ENCODE peak calls at places on chromosomes 16 and 17, in four cellular contexts. S, H, X and O are unnamed samples.
A peak's percentile ranks its signal among the peaks of the same experiment; 100 is the strongest.

GRCh38 chr17:46143827-46144236 is 49.4 kb downstream of the KANSL1 start:
- DNase-seq in S (no peak), H (no peak), X (no peak), O (no peak)

GRCh38 chr17:59826741-59827453 is 65.8 kb downstream of the TUBD1 start:
- DNase-seq in S (no peak), H (no peak), X (no peak), O (no peak)

GRCh38 chr16:3148256-3149192 is 13.7 kb downstream of the ZNF213 start:
- DNase-seq in X (no peak), S (no peak), H (no peak), O (no peak)

GRCh38 chr17:41058741-41059140 is 1.2 kb downstream of the KRTAP2-3 start:
- DNase-seq in H (no peak), X (no peak), S (peak; percentile 48), O (no peak)

GRCh38 chr17:82097187-82097918 is 683 bp downstream of the FASN start:
- DNase-seq in H (peak; percentile 71), X (no peak), S (no peak), O (no peak)

GRCh38 chr17:56699186-56699895 is 105.8 kb downstream of the NOG start:
- DNase-seq in H (no peak), S (no peak), X (no peak), O (peak; percentile 51)

GRCh38 chr16:88570691-88571092 is 489 bp downstream of the ZC3H18 start:
- DNase-seq in S (no peak), X (no peak), H (peak; percentile 66), O (no peak)

GRCh38 chr17:49315974-49316570 is 46.0 kb downstream of the ZNF652 start:
- DNase-seq in H (no peak), X (no peak), S (no peak), O (no peak)

GRCh38 chr16:4273858-4274291 is 1.1 kb upstream of the TFAP4 start:
- DNase-seq in H (no peak), S (peak; percentile 32), X (no peak), O (peak; percentile 86)

GRCh38 chr17:28346746-28347246 is 10.5 kb downstream of the POLDIP2 start:
- DNase-seq in H (peak; percentile 57), S (peak; percentile 69), X (no peak), O (no peak)

GRCh38 chr16:76190480-76190879 is 86.7 kb upstream of the CNTNAP4 start:
- DNase-seq in X (no peak), H (no peak), S (no peak), O (no peak)

GRCh38 chr17:41308251-41308917 is 725 bp downstream of the KRTAP16-1 start:
- DNase-seq in S (no peak), X (peak; percentile 40), H (no peak), O (no peak)

GRCh38 chr17:43636446-43636845 is 25.3 kb downstream of the MEOX1 start:
- DNase-seq in X (no peak), S (no peak), H (no peak), O (no peak)

GRCh38 chr17:13541032-13541480 is 60.7 kb downstream of the HS3ST3A1 start:
- DNase-seq in X (no peak), H (peak; percentile 49), S (no peak), O (no peak)

GRCh38 chr17:71327376-71328059 is 793.3 kb upstream of the SOX9 start:
- DNase-seq in X (no peak), S (no peak), H (no peak), O (no peak)
- TF ChIP-seq ETV6 in X (no peak), S (no peak), H (no peak), O (no peak)

GRCh38 chr17:78479369-78479768 is 97.8 kb downstream of the DNAH17 start:
- DNase-seq in X (no peak), H (no peak), S (no peak), O (no peak)
- TF ChIP-seq ETV6 in X (no peak), H (no peak), S (no peak), O (no peak)

DNA sequence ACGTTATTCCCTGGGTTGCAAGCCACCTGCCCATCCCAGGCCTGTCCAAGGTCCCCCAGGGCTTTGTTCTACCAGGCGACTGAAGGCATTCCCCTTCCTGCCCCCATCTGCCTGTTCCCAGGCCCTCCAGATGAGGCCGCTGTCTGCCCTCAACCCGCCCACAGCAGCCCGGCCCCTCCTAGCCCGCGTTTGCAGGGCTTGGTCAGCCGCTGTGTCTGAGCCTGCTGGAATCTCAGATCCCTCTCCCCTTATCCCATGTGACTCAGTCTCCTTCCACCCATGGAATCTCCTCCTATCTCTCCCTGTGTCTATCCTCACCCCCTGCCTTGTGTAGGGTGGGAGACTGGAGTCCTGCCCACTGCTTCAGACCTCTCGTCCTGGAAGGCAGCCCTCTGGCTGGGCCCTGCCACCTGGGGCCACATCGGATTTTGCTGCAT is 186.0 kb upstream of the TNRC6C start:
- DNase-seq in X (no peak), H (peak; percentile 76), S (peak; percentile 56), O (peak; percentile 88)
- TF ChIP-seq ETV6 in X (no peak), H (no peak), S (no peak), O (no peak)

DNA sequence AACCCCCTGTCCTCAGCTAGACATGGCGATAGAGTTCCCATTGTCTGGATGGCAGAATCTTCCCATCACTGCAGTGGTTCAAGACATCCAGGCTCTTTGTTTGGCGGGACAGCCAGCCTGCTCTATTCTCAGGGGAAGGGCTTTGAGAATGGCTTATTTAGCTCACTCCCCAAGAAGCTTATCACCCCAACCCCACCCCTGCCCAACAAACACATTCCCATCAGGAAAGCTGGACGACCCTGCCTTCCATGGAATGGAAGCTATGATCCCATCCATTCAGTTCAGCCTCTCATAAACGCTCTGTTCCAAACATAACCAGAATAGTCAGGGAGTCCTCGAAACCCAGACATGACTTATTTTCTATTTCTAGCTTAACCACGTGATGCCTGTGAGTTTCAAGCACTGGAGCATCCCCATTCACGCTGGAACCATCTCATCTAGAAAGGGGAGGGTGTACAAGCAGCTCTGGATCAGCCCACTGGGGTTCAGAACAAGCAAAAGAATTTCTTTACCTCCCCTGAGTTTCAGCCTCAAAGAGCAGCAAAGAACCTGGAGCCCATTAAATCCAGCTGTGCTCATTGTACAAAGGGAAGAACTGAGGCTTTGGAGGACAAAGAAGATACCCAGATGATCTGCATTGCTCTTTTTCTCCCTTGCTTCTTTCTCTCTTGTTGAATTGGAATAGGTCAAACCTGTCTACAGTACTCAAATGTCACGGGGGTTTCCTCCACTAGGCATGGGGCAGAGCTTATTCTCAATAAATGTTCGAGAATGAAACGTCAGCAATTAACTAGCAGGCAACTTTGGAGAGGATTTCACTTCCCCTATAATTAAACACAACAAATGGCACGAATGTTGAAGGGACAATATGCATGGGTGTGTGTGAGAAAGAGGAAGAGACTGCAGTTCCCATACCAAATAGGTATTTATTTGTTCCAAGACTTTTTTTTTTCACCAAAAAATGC is 93.1 kb downstream of the XYLT1 start:
- DNase-seq in X (peak; percentile 80), S (no peak), H (no peak), O (no peak)
- TF ChIP-seq ETV6 in X (no peak), S (no peak), H (no peak), O (no peak)

GRCh38 chr16:86015606-86016005 is 116.6 kb downstream of the IRF8 start:
- DNase-seq in S (no peak), H (no peak), X (no peak), O (no peak)

GRCh38 chr16:86019446-86020047 is 120.6 kb downstream of the IRF8 start:
- DNase-seq in S (no peak), H (peak; percentile 28), X (no peak), O (peak; percentile 71)

GRCh38 chr16:86018487-86018886 is 119.5 kb downstream of the IRF8 start:
- DNase-seq in S (no peak), X (no peak), H (no peak), O (no peak)

GRCh38 chr16:86013867-86014266 is 114.9 kb downstream of the IRF8 start:
- DNase-seq in X (no peak), H (no peak), S (no peak), O (no peak)

DNA sequence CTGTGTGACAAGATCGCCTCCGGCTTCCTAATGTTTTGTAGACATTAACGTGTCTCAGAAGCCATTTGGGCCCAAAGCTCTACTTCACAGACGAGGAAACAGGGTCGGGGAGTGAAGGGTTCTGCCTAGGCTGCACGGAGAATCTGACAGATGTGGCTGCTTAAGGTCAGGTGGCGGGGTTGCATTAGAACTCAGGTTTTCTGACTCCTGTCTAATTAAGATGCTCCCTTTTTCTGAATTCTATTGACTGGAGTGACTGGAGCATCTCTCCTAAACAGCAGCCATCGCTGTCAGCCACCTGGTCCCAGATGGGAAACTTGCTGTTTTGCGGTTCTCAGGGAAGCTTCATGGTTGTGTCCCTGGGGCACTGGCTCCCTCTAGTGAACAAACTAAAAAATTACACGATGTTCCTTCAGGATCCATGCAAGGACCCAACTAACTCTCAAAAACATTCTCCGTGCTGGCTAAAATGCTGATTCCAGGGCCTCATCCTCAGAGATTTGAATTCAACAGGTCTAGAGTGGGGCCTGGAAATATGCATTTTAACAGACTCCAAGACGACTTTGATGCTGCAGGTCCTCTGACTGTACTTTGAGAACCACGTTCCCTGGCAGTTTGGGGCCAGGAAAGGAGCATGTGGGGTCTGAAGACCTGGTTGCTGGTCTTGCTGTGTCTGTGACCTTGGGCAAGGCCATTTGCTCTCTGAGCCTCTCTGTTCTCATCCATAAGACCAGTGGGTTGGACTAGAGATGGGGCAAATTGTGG is 117.4 kb downstream of the IRF8 start:
- DNase-seq in X (peak; percentile 59), S (peak; percentile 47), H (peak; percentile 54), O (peak; percentile 52)
- TF ChIP-seq ETV6 in X (peak; percentile 35), S (no peak), H (no peak), O (no peak)

DNA sequence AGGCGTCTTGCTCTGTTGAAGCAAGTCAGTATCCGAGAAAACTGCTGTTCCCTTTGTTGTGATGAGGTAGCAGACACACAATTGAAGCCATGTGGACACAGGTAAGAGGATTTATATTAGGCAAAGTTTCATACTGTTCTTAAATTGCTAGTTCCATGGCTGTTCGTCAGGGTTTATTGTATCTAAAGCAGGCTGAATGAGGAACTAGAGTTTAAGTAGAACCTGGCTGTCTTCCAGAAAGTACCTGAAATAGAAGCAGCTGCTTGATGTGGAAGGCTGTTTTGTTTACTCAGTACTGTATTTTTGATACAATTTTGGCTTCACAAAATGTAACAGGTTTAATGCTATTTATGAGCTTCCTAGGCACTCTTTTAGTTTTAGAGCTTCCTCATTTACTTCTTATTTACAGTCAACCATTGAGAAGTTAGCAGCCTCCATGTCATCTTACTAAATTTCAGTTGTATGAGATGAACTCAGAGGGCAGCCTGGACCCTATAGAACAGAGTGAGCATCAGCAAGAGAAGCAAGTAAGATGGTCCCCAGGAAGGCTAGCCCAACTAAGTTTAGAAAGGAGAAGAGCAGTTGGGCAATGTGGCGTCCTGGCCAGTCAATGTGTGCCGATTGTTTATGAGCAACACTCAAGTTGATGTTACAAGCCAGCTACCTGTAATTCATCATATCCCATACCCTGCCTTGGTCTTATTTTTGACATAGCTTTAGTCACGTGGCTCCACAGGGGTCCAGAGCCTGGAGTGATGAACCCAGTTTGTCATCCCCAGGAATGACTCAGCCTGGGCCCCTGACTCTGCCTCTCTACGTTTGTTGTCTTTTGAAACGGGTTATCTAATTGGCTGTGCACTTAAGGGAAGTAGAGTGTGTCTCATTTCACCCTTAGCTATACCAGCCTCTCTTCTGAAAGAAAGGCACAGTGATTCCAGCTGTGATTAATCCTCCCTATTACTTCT is 9.6 kb upstream of the ARL2BP start:
- DNase-seq in S (peak; percentile 29), X (no peak), H (peak; percentile 64), O (no peak)
- TF ChIP-seq ETV6 in S (no peak), X (no peak), H (no peak), O (no peak)